ENCODE peak calls at places on chromosomes 1 and 21, in six cellular contexts. Q is cardiac muscle cell, L is AG04450, G is WERI-Rb-1, X is ascending aorta, J is fibroblast of lung. E is an unnamed sample.

GRCh38 chr1:2611621-2612437 is 21.0 kb downstream of the MMEL1 start:
- DNase-seq in Q (no peak), L (no peak), G (no peak), X (peak), J (no peak), E (no peak)

GRCh38 chr21:45430521-45431501 is 25.8 kb downstream of the COL18A1 start:
- DNase-seq in Q (peak), L (peak), G (no peak), X (no peak), J (peak), E (no peak)

GRCh38 chr1:47948126-47948525 is 49.1 kb downstream of the TRABD2B start:
- DNase-seq in Q (peak), L (no peak), G (peak), X (no peak), J (no peak), E (no peak)

GRCh38 chr1:110196917-110197782 is 13.0 kb upstream of the KCNC4 start:
- DNase-seq in Q (peak), L (no peak), G (peak), X (no peak), J (no peak), E (no peak)

GRCh38 chr1:167538657-167539056 is 14.9 kb downstream of the CREG1 start:
- DNase-seq in Q (peak), L (no peak), G (no peak), X (no peak), J (no peak), E (no peak)

GRCh38 chr1:160222521-160222920 is 17.3 kb downstream of the PEA15 start:
- DNase-seq in Q (no peak), L (no peak), G (no peak), X (no peak), J (peak), E (no peak)

GRCh38 chr1:21725738-21726392 is 56.7 kb upstream of the RAP1GAP start:
- DNase-seq in Q (no peak), L (no peak), G (no peak), X (no peak), J (no peak), E (no peak)

GRCh38 chr1:145855426-145855948 is 3.4 kb downstream of the PIAS3 start:
- DNase-seq in Q (no peak), L (no peak), G (peak), X (no peak), J (no peak), E (peak)

GRCh38 chr1:85494074-85494956 is 29.4 kb upstream of the DDAH1 start:
- DNase-seq in Q (no peak), L (no peak), G (peak), X (no peak), J (no peak), E (no peak)

GRCh38 chr21:30014883-30015282 is 75.1 kb upstream of the GRIK1 start:
- DNase-seq in Q (no peak), L (no peak), G (no peak), X (no peak), J (no peak), E (no peak)

GRCh38 chr1:217274927-217275616 is 355.8 kb downstream of the GPATCH2 start:
- DNase-seq in Q (no peak), L (peak), G (no peak), X (no peak), J (peak), E (no peak)

GRCh38 chr1:12135612-12136011 is 31.2 kb upstream of the TNFRSF1B start:
- DNase-seq in Q (no peak), L (no peak), G (no peak), X (no peak), J (no peak), E (peak)

GRCh38 chr1:30263888-30264671 is 459.3 kb downstream of the MATN1 start:
- DNase-seq in Q (peak), L (no peak), G (no peak), X (no peak), J (no peak), E (no peak)

GRCh38 chr1:53134961-53135734 is 7.3 kb downstream of the SLC1A7 start:
- DNase-seq in Q (no peak), L (peak), G (peak), X (no peak), J (peak), E (no peak)
- H3K27ac ChIP-seq in Q (no peak), L (peak), G (peak), X (no peak), J (peak), E (peak)

GRCh38 chr1:197911172-197911856 is 5.9 kb upstream of the LHX9 start:
- DNase-seq in Q (no peak), L (no peak), G (peak), X (no peak), J (no peak), E (no peak)

GRCh38 chr1:197912739-197913494 is 4.3 kb upstream of the LHX9 start:
- DNase-seq in Q (no peak), L (no peak), G (no peak), X (no peak), J (no peak), E (no peak)

GRCh38 chr1:197913495-197914276 is 3.5 kb upstream of the LHX9 start:
- DNase-seq in Q (no peak), L (no peak), G (no peak), X (no peak), J (no peak), E (no peak)

GRCh38 chr1:197910120-197911110 is 6.8 kb upstream of the LHX9 start:
- DNase-seq in Q (no peak), L (no peak), G (no peak), X (no peak), J (no peak), E (no peak)

GRCh38 chr1:197911857-197912696 is 5.1 kb upstream of the LHX9 start:
- DNase-seq in Q (no peak), L (no peak), G (no peak), X (no peak), J (no peak), E (no peak)
- H3K4me3 ChIP-seq in Q (no peak), L (no peak), G (peak), X (peak), J (no peak), E (peak)

DNA sequence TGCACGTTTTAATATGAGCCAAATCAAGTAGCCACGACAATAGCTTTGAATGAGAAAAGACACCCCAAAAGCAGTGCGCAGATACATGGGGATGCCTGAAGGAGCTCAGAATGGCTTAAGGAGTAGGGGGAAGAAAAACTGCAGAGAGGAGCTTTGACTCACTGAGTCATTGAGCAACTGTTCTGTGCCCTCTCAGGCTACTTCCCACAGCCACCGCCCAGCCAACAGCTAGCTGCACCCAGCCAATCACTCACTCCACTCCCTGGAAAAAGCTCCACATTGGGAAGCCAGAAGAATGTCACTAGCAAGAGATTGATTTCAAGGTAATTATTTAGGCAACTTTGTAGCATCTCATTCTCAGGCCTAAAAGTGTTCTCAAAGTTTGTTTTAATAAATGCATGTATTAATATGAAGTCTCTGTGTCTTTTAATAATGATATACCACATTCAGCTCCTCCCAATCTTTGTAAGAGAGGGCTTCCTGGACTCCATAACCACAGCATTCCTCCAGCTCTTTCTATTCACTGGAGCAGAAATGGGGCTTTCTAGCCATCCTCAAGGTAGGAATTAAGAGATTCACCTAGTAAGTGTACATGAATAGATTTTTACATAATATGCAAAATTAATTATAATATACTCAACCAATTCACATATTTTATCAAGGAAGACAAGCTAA is 16.8 kb downstream of the DUSP10 start:
- DNase-seq in Q (no peak), L (no peak), G (no peak), X (peak), J (peak), E (peak)
- H3K27ac ChIP-seq in Q (no peak), L (no peak), G (no peak), X (no peak), J (no peak), E (peak)

GRCh38 chr1:16191309-16191708 is 21.1 kb downstream of the ARHGEF19 start:
- DNase-seq in Q (no peak), L (no peak), G (no peak), X (no peak), J (no peak), E (no peak)

GRCh38 chr1:16195518-16195905 is 16.9 kb downstream of the ARHGEF19 start:
- DNase-seq in Q (no peak), L (no peak), G (no peak), X (no peak), J (no peak), E (no peak)

GRCh38 chr1:16189921-16190499 is 22.4 kb downstream of the ARHGEF19 start:
- DNase-seq in Q (no peak), L (no peak), G (no peak), X (no peak), J (no peak), E (no peak)

GRCh38 chr1:16189003-16189402 is 23.4 kb downstream of the ARHGEF19 start:
- DNase-seq in Q (no peak), L (no peak), G (no peak), X (no peak), J (no peak), E (no peak)

DNA sequence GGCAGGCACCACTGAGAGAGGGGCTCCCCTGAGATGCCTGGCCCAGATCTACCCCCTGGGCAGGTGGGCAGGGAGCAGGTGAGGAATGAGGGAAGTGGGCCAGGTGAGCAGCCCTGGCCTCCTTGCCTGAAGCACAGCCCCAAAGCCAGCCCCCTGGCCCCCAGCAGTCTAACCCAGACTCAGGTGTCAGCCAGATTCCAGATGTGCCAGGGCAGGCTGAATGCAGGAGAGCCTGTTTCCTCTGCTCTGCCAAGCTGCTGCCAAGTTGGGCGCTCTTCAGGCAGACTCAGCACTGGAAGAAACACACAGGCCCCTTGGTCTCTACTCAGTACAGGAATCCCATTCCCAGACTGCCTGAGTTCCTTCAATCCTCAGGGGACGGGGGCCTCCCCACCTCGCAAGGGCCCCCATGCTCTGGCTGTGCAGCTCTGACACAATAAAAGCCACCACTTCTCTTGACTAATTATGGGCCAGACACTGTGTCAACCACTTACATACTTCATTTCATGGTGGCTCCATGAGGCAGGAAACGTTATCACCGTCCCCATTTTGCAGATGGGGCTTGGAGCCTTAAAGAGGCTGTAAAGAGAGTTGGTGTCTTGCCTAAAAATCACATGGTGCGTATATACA is 20.4 kb downstream of the ARHGEF19 start:
- DNase-seq in Q (no peak), L (no peak), G (no peak), X (no peak), J (no peak), E (no peak)
- H3K4me3 ChIP-seq in Q (no peak), L (no peak), G (no peak), X (no peak), J (no peak), E (no peak)

DNA sequence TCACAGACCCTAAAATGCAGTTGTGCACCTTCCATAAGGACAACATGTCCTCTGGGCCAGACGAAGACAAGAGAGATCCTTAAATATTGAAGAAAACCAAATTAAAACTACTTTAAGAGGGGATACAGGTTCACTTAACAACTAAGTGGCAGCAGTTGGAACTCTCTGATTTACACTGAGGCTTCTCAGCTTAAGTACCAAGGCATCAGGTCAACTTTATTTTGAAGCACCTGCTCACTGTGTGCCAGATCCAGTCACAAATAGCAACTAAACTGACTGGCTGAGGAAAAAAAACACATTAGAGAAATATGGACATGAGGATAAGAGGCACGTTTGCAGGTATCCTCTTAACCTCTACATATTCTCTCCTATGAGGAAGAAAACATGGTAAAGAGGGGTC is 33.2 kb downstream of the SLC35D1 start:
- DNase-seq in Q (peak), L (no peak), G (no peak), X (no peak), J (no peak), E (no peak)
- H3K27ac ChIP-seq in Q (peak), L (no peak), G (no peak), X (peak), J (no peak), E (peak)

DNA sequence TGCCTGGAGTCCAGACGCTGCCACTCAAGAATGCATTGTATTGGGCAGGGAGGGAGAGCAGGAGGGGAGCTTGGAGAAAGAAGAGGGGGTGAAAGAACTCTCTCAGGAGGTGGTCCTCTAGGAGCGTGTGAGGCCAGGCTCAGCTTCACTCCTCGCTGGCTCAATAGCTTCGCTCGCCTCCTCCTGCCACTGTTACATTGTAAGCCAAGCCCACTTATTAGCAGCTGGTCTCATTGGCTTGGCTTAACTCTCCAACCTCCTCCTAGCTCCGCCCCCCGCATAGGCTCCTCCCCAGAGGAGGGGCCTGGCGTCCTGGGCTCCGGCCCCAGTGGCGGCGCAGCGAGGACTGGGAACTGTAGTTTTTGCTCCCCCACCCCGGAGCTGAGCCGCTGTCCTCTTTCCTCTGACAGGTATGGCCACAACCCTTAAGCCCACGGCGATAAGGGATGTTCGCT is at the start of gene KCNN3:
- DNase-seq in Q (peak), L (peak), G (peak), X (peak), J (peak), E (peak)
- H3K4me3 ChIP-seq in Q (peak), L (peak), G (peak), X (peak), J (no peak), E (peak)

DNA sequence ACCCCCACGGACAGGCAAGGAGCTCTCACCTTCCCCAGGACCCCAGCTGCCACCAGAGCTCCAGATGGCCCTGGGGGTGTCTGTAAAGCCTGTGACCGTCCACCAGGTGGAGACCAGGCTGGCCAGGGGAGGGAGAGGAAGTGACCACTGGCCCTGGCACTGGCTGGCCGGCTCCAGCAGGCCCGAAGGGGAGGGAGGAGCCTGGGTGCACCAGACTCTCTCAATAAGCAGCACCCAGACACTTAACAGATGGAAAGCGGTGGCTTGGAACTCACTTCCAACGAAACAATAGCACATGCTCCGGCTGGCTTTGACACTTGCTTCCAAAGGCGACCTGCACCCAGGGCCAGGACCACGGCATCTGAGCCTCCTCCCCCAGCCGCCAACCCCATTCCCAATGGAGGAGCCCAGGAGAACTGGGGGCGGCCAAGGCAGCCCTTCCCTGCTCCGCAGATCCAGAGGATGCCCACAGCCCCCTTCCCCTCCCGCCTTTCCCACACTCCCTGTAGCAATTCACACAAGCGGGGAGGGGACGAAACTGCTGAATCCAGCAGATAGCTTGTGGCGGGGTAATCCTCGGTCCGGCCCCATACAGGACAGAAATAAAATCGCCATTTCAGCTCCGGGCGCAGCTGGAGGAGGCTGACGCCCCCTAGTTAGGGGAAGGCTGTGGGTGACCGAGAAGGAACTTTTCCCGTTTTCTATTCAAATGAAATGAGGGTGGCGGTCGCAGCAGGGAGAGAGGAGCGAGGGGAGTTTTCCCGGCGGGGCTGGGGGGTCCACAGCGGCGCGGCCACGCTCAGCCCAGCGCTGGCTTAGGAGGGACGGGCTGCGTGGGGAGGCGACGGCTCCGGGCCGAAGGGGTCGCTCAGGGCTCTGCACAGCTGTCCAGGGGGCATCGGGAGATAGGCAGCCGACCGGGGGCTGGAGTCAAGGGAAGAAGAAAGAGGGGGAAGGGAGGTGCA is 612 bp upstream of the PDE9A start:
- DNase-seq in Q (peak), L (no peak), G (peak), X (peak), J (peak), E (peak)
- H3K27ac ChIP-seq in Q (no peak), L (no peak), G (peak), X (peak), J (no peak), E (no peak)

GRCh38 chr1:78497196-78497595 is 6.4 kb downstream of the PTGFR start:
- DNase-seq in Q (no peak), L (no peak), G (no peak), X (no peak), J (peak), E (no peak)

GRCh38 chr1:78492376-78492950 is 1.7 kb downstream of the PTGFR start:
- DNase-seq in Q (no peak), L (no peak), G (no peak), X (no peak), J (no peak), E (peak)

GRCh38 chr1:78490861-78491310 is at the start of gene PTGFR:
- DNase-seq in Q (peak), L (no peak), G (no peak), X (no peak), J (peak), E (peak)

GRCh38 chr1:78491311-78492071 is 717 bp downstream of the PTGFR start:
- DNase-seq in Q (peak), L (no peak), G (no peak), X (no peak), J (peak), E (peak)

DNA sequence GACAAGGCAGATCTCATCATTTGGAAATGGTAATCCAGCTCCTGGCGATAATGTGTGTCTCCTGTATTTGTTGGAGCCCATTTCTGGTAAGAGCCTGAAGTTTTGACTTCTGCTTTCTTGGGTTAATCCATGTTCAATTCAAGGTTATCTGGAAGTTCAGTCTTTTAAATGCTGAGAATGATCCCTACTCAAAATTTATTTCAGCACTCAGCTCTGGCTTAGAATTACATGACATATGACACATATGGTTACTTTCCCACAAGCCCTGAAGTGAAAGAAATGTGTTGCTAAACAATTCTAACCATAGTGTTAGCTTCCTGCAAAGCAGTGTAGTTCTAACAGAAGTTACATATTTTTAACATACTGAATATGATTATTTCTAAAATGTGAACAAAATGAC is 2.7 kb downstream of the PTGFR start:
- DNase-seq in Q (no peak), L (no peak), G (no peak), X (no peak), J (no peak), E (no peak)
- H3K4me3 ChIP-seq in Q (no peak), L (no peak), G (no peak), X (no peak), J (peak), E (peak)

DNA sequence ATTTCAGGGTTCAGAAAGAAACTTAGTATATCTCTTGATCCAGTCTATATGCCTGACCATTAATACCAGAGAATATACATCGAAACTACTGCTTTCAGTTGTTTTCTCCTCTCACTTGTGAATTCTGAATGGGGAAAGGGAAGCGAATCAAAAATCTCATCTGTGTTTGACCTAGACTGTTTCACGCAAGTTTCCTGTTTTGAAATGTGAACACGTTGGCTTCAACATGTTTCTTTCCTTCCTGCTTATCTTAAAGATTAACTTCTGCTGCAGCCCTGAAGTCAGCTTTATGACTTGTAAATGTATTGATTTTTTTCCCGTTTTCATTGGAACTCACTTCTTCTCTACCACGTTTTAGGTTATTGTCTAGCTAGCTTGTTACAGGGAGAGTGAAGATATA is 49.9 kb downstream of the SNX27 start:
- DNase-seq in Q (no peak), L (no peak), G (no peak), X (no peak), J (no peak), E (no peak)
- H3K27ac ChIP-seq in Q (no peak), L (no peak), G (no peak), X (no peak), J (no peak), E (no peak)